ENCODE peak calls at places on chromosomes 2 and 18, in five cellular contexts. One of them, this sample, is unnamed. For H3K4me1, the result is how much of the 10 kb centered on the place peaks cover.

GRCh38 chr18:59729781-59730180 is 32.6 kb upstream of the CCBE1 start:
- DNase-seq in mammary epithelial cell: peak
- DNase-seq in A549: no peak
- DNase-seq in lung: no peak
- DNase-seq in kidney: no peak
- DNase-seq in this sample: no peak

GRCh38 chr2:241808701-241809382 is at the start of gene NEU4:
- DNase-seq in mammary epithelial cell: no peak
- DNase-seq in A549: no peak
- DNase-seq in lung: no peak
- DNase-seq in kidney: peak
- DNase-seq in this sample: peak

GRCh38 chr18:23641143-23641720 is 21.5 kb downstream of the ANKRD29 start:
- DNase-seq in mammary epithelial cell: no peak
- DNase-seq in A549: no peak
- DNase-seq in lung: no peak
- DNase-seq in kidney: no peak
- DNase-seq in this sample: no peak

GRCh38 chr18:23178661-23179081 is 43.4 kb downstream of the CABLES1 start:
- DNase-seq in mammary epithelial cell: no peak
- DNase-seq in A549: no peak
- DNase-seq in lung: peak
- DNase-seq in kidney: no peak
- DNase-seq in this sample: no peak

GRCh38 chr2:84875213-84875560 is 5.7 kb downstream of the TRABD2A start:
- DNase-seq in mammary epithelial cell: no peak
- DNase-seq in A549: no peak
- DNase-seq in lung: no peak
- DNase-seq in kidney: no peak
- DNase-seq in this sample: no peak

GRCh38 chr18:653512-653911 is 3.9 kb upstream of the TYMS start:
- DNase-seq in mammary epithelial cell: no peak
- DNase-seq in A549: no peak
- DNase-seq in lung: no peak
- DNase-seq in kidney: no peak
- DNase-seq in this sample: no peak

GRCh38 chr18:22193466-22193865 is 24.1 kb downstream of the GATA6 start:
- DNase-seq in mammary epithelial cell: no peak
- DNase-seq in A549: no peak
- DNase-seq in lung: no peak
- DNase-seq in kidney: no peak
- DNase-seq in this sample: no peak

GRCh38 chr2:229273384-229274338 is 2.6 kb upstream of the PID1 start:
- DNase-seq in mammary epithelial cell: peak
- DNase-seq in A549: peak
- DNase-seq in lung: peak
- DNase-seq in kidney: no peak
- DNase-seq in this sample: no peak

GRCh38 chr18:25310045-25310444 is 41.9 kb downstream of the ZNF521 start:
- DNase-seq in mammary epithelial cell: peak
- DNase-seq in A549: no peak
- DNase-seq in lung: no peak
- DNase-seq in kidney: no peak
- DNase-seq in this sample: no peak

GRCh38 chr2:20561703-20562454 is 89.0 kb downstream of the HS1BP3 start:
- DNase-seq in mammary epithelial cell: peak
- DNase-seq in A549: no peak
- DNase-seq in lung: no peak
- DNase-seq in kidney: no peak
- DNase-seq in this sample: no peak

GRCh38 chr2:62939735-62940491 is 110.7 kb upstream of the OTX1 start:
- DNase-seq in mammary epithelial cell: peak
- DNase-seq in A549: no peak
- DNase-seq in lung: no peak
- DNase-seq in kidney: no peak
- DNase-seq in this sample: no peak

GRCh38 chr2:66432801-66433694 is 1.9 kb upstream of the MEIS1 start:
- DNase-seq in mammary epithelial cell: peak
- DNase-seq in A549: peak
- DNase-seq in lung: peak
- DNase-seq in kidney: peak
- DNase-seq in this sample: peak

GRCh38 chr2:66433945-66434678 is 813 bp upstream of the MEIS1 start:
- DNase-seq in mammary epithelial cell: peak
- DNase-seq in A549: peak
- DNase-seq in lung: no peak
- DNase-seq in kidney: peak
- DNase-seq in this sample: peak

GRCh38 chr2:66431840-66432511 is 2.9 kb upstream of the MEIS1 start:
- DNase-seq in mammary epithelial cell: no peak
- DNase-seq in A549: no peak
- DNase-seq in lung: no peak
- DNase-seq in kidney: peak
- DNase-seq in this sample: no peak

GRCh38 chr2:66434679-66435548 is at the start of gene MEIS1:
- DNase-seq in mammary epithelial cell: peak
- DNase-seq in A549: peak
- DNase-seq in lung: peak
- DNase-seq in kidney: peak
- DNase-seq in this sample: peak

GRCh38 chr2:66433695-66433944 is 1.3 kb upstream of the MEIS1 start:
- DNase-seq in mammary epithelial cell: no peak
- DNase-seq in A549: no peak
- DNase-seq in lung: no peak
- DNase-seq in kidney: no peak
- DNase-seq in this sample: no peak
- TF ChIP-seq CTCF in mammary epithelial cell: no peak
- TF ChIP-seq CTCF in A549: no peak
- TF ChIP-seq CTCF in lung: no peak
- TF ChIP-seq CTCF in kidney: no peak
- TF ChIP-seq CTCF in this sample: no peak

GRCh38 chr2:120883607-120884405 is 148.1 kb downstream of the GLI2 start:
- DNase-seq in mammary epithelial cell: no peak
- DNase-seq in A549: no peak
- DNase-seq in lung: no peak
- DNase-seq in kidney: no peak
- DNase-seq in this sample: no peak

GRCh38 chr2:120886534-120886961 is 150.9 kb downstream of the GLI2 start:
- DNase-seq in mammary epithelial cell: no peak
- DNase-seq in A549: no peak
- DNase-seq in lung: no peak
- DNase-seq in kidney: no peak
- DNase-seq in this sample: no peak

GRCh38 chr2:120885749-120886148 is 150.1 kb downstream of the GLI2 start:
- DNase-seq in mammary epithelial cell: no peak
- DNase-seq in A549: no peak
- DNase-seq in lung: no peak
- DNase-seq in kidney: no peak
- DNase-seq in this sample: no peak

GRCh38 chr2:120885311-120885710 is 149.6 kb downstream of the GLI2 start:
- DNase-seq in mammary epithelial cell: no peak
- DNase-seq in A549: no peak
- DNase-seq in lung: no peak
- DNase-seq in kidney: no peak
- DNase-seq in this sample: no peak

GRCh38 chr2:120884406-120885290 is 149.0 kb downstream of the GLI2 start:
- DNase-seq in mammary epithelial cell: no peak
- DNase-seq in A549: no peak
- DNase-seq in lung: no peak
- DNase-seq in kidney: no peak
- DNase-seq in this sample: no peak
- H3K4me1 ChIP-seq in mammary epithelial cell: under half
- H3K4me1 ChIP-seq in A549: under half
- H3K4me1 ChIP-seq in lung: under half
- H3K4me1 ChIP-seq in kidney: under half
- H3K4me1 ChIP-seq in this sample: under half

GRCh38 chr2:55311444-55311870 is 42.4 kb upstream of the MTIF2 start:
- DNase-seq in mammary epithelial cell: peak
- DNase-seq in A549: peak
- DNase-seq in lung: no peak
- DNase-seq in kidney: no peak
- DNase-seq in this sample: no peak
- TF ChIP-seq CTCF in mammary epithelial cell: peak
- TF ChIP-seq CTCF in A549: no peak
- TF ChIP-seq CTCF in lung: no peak
- TF ChIP-seq CTCF in kidney: no peak
- TF ChIP-seq CTCF in this sample: no peak

GRCh38 chr18:7808992-7809391 is 241.9 kb downstream of the PTPRM start:
- DNase-seq in mammary epithelial cell: no peak
- DNase-seq in A549: no peak
- DNase-seq in lung: no peak
- DNase-seq in kidney: no peak
- DNase-seq in this sample: no peak

GRCh38 chr18:7808054-7808453 is 240.9 kb downstream of the PTPRM start:
- DNase-seq in mammary epithelial cell: no peak
- DNase-seq in A549: no peak
- DNase-seq in lung: no peak
- DNase-seq in kidney: no peak
- DNase-seq in this sample: no peak

GRCh38 chr18:7805096-7805495 is 238.0 kb downstream of the PTPRM start:
- DNase-seq in mammary epithelial cell: no peak
- DNase-seq in A549: no peak
- DNase-seq in lung: no peak
- DNase-seq in kidney: no peak
- DNase-seq in this sample: no peak

GRCh38 chr18:7805880-7806279 is 238.8 kb downstream of the PTPRM start:
- DNase-seq in mammary epithelial cell: no peak
- DNase-seq in A549: peak
- DNase-seq in lung: no peak
- DNase-seq in kidney: no peak
- DNase-seq in this sample: no peak

DNA sequence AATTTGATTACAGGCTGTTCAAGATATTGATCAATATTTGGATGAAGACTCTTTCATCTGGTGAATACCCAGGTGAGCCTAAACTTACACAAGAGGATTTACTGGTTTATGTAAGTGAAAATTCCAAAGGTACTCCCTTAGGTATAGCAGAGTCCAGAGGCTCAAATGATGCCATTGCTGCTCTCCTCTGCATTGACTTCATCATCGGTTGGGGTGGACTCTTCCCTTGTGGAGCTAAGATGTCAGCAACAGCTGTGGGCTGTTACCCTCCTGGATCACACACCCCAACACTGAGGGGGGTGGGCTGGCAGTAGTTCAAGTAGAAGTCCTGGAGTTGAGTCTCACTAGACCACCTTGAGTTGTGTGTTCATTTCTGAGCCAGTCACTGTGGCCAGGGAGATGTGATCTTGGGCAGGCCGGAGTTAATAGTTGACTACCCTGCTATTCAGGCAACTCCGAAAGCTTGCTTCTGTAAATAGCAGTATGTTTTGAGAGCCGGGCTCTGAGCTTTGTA is 236.9 kb downstream of the PTPRM start:
- DNase-seq in mammary epithelial cell: no peak
- DNase-seq in A549: no peak
- DNase-seq in lung: no peak
- DNase-seq in kidney: no peak
- DNase-seq in this sample: no peak
- H3K4me1 ChIP-seq in mammary epithelial cell: under half
- H3K4me1 ChIP-seq in A549: under half
- H3K4me1 ChIP-seq in lung: under half
- H3K4me1 ChIP-seq in kidney: under half
- H3K4me1 ChIP-seq in this sample: under half

DNA sequence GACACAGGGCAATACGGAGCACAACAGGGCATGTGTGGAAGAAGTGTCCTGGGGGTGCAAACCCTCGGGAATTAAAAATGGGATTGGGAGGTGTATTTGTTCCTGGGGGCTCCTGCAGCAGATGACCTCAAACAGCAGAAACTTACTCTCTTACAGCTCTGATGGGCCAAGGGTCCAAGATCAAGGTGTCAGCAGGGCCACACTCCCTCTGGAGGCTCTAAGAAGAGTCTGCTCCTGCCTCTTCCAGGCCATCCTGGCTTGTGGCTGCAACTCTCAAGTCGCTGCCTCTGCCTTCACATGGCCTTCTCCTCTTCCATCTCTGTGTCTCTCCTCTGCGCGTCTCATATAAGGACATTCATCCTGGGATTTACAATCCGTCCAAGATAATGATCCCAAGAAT is 12.4 kb upstream of the SPATA3 start:
- DNase-seq in mammary epithelial cell: no peak
- DNase-seq in A549: no peak
- DNase-seq in lung: no peak
- DNase-seq in kidney: no peak
- DNase-seq in this sample: no peak
- TF ChIP-seq CTCF in mammary epithelial cell: no peak
- TF ChIP-seq CTCF in A549: no peak
- TF ChIP-seq CTCF in lung: no peak
- TF ChIP-seq CTCF in kidney: no peak
- TF ChIP-seq CTCF in this sample: no peak

GRCh38 chr2:38747007-38747424 is 4.1 kb downstream of the SRSF7 start:
- DNase-seq in mammary epithelial cell: no peak
- DNase-seq in A549: no peak
- DNase-seq in lung: no peak
- DNase-seq in kidney: no peak
- DNase-seq in this sample: no peak
- H3K4me1 ChIP-seq in mammary epithelial cell: under half
- H3K4me1 ChIP-seq in A549: half or more
- H3K4me1 ChIP-seq in lung: under half
- H3K4me1 ChIP-seq in kidney: under half
- H3K4me1 ChIP-seq in this sample: under half

GRCh38 chr2:65620026-65620425 is 187.6 kb upstream of the SPRED2 start:
- DNase-seq in mammary epithelial cell: no peak
- DNase-seq in A549: no peak
- DNase-seq in lung: no peak
- DNase-seq in kidney: no peak
- DNase-seq in this sample: no peak

GRCh38 chr2:65622951-65623525 is 190.6 kb upstream of the SPRED2 start:
- DNase-seq in mammary epithelial cell: no peak
- DNase-seq in A549: no peak
- DNase-seq in lung: no peak
- DNase-seq in kidney: no peak
- DNase-seq in this sample: no peak

GRCh38 chr2:65625982-65626381 is 193.6 kb upstream of the SPRED2 start:
- DNase-seq in mammary epithelial cell: no peak
- DNase-seq in A549: no peak
- DNase-seq in lung: no peak
- DNase-seq in kidney: no peak
- DNase-seq in this sample: no peak

GRCh38 chr2:65622499-65622898 is 190.1 kb upstream of the SPRED2 start:
- DNase-seq in mammary epithelial cell: no peak
- DNase-seq in A549: no peak
- DNase-seq in lung: no peak
- DNase-seq in kidney: no peak
- DNase-seq in this sample: no peak

GRCh38 chr2:65620524-65620923 is 188.1 kb upstream of the SPRED2 start:
- DNase-seq in mammary epithelial cell: no peak
- DNase-seq in A549: no peak
- DNase-seq in lung: no peak
- DNase-seq in kidney: no peak
- DNase-seq in this sample: no peak
- TF ChIP-seq CTCF in mammary epithelial cell: no peak
- TF ChIP-seq CTCF in A549: no peak
- TF ChIP-seq CTCF in lung: no peak
- TF ChIP-seq CTCF in kidney: no peak
- TF ChIP-seq CTCF in this sample: no peak

This sample was measured in suprapubic skin.